ENCODE peak calls at places on chromosome 19, in ten cellular contexts. D is stimulated activated CD4-positive, alpha-beta T cell treated with anti-CD3 and anti-CD28 coated beads, Interleukin-1b, Interleukin-23, amount 100 ng/mL, for 4 hours; P is hepatocyte; I is glutamatergic neuron; M is NCI-H1694 treated with DMSO at 0.1 percent for 48 hours; Y is CD4-positive, alpha-beta memory T cell; W is GOT3; S is EH; O is NCI-H226; G is suprapubic skin. J is an unnamed sample.

GRCh38 chr19:35712910-35713845 is 4.6 kb upstream of the KMT2B start:
- DNase-seq in I (no peak), O (no peak), D (no peak), Y (peak; percentile 57), S (no peak), W (no peak), M (no peak), G (no peak), P (peak; percentile 2), J (no peak)

GRCh38 chr19:17862711-17863519 is 3.2 kb downstream of the RPL18A start:
- DNase-seq in Y (no peak), S (no peak), I (no peak), P (no peak), G (no peak), D (no peak), M (no peak), O (no peak), W (no peak), J (no peak)

GRCh38 chr19:41263042-41263849 is 926 bp upstream of the HNRNPUL1 start:
- DNase-seq in O (peak; percentile 55), P (peak; percentile 80), M (peak; percentile 90), Y (peak; percentile 97), S (peak; percentile 62), I (peak; percentile 66), D (peak; percentile 40), G (peak; percentile 86), W (no peak), J (peak; percentile 73)

GRCh38 chr19:38726761-38727301 is 17.4 kb downstream of the CAPN12 start:
- DNase-seq in Y (no peak), P (no peak), S (no peak), M (no peak), G (no peak), O (no peak), I (no peak), D (no peak), W (no peak), J (no peak)

GRCh38 chr19:38229585-38230073 is 5.6 kb upstream of the DPF1 start:
- DNase-seq in P (peak; percentile 88), D (peak; percentile 35), Y (peak; percentile 59), I (peak; percentile 76), M (peak; percentile 94), S (peak; percentile 92), G (no peak), W (no peak), O (peak; percentile 76), J (peak; percentile 70)

GRCh38 chr19:30073152-30074000 is 131.3 kb downstream of the URI1 start:
- DNase-seq in D (no peak), W (no peak), M (no peak), G (peak; percentile 40), O (no peak), I (peak; percentile 8), S (no peak), Y (no peak), P (no peak), J (no peak)

GRCh38 chr19:743168-743687 is 7.7 kb upstream of the MISP start:
- DNase-seq in G (no peak), M (no peak), O (no peak), P (peak; percentile 68), I (no peak), D (no peak), W (no peak), Y (no peak), S (no peak), J (no peak)

GRCh38 chr19:49042177-49042576 is 1.5 kb upstream of the CGB5 start:
- DNase-seq in I (no peak), S (peak; percentile 48), M (no peak), O (no peak), D (no peak), W (no peak), P (peak; percentile 14), G (no peak), Y (no peak), J (no peak)

GRCh38 chr19:3649888-3650287 is 23.3 kb upstream of the CACTIN start:
- DNase-seq in I (no peak), W (no peak), Y (no peak), G (no peak), M (no peak), P (no peak), O (no peak), S (no peak), D (no peak), J (no peak)

GRCh38 chr19:22545751-22546150 is 88.4 kb upstream of the ZNF492 start:
- DNase-seq in G (no peak), W (no peak), I (no peak), S (peak; percentile 4), P (no peak), O (no peak), Y (no peak), M (peak; percentile 4), D (no peak), J (no peak)

GRCh38 chr19:56538761-56539263 is at the start of gene ZFP28:
- DNase-seq in Y (no peak), S (no peak), M (peak; percentile 69), G (peak; percentile 84), I (peak; percentile 85), O (no peak), D (peak; percentile 56), W (no peak), P (no peak), J (no peak)

GRCh38 chr19:40371802-40372122 is 18.2 kb downstream of the HIPK4 start:
- DNase-seq in D (no peak), W (no peak), S (no peak), M (no peak), I (no peak), Y (no peak), G (no peak), O (no peak), P (no peak), J (no peak)

GRCh38 chr19:55486971-55487883 is 1.0 kb upstream of the SSC5D start:
- DNase-seq in D (peak; percentile 53), G (peak; percentile 81), I (peak; percentile 50), W (peak; percentile 64), M (no peak), S (peak; percentile 98), P (peak; percentile 84), O (peak; percentile 99), Y (no peak), J (peak; percentile 96)

GRCh38 chr19:1284979-1285736 is 515 bp upstream of the EFNA2 start:
- DNase-seq in M (no peak), W (no peak), S (no peak), O (no peak), I (peak; percentile 43), D (no peak), P (no peak), Y (no peak), G (peak; percentile 64), J (no peak)

GRCh38 chr19:52961981-52962380 is 700 bp downstream of the ZNF816 start:
- DNase-seq in W (no peak), G (no peak), O (no peak), Y (no peak), S (no peak), I (no peak), D (no peak), M (no peak), P (no peak), J (no peak)

GRCh38 chr19:45501730-45502014 is 3.4 kb downstream of the PPM1N start:
- DNase-seq in S (no peak), O (no peak), W (no peak), M (no peak), Y (no peak), G (no peak), I (no peak), D (no peak), P (no peak), J (no peak)

GRCh38 chr19:30924670-30925069 is 424.6 kb downstream of the TSHZ3 start:
- DNase-seq in I (no peak), G (no peak), W (no peak), Y (no peak), P (no peak), M (no peak), D (no peak), S (no peak), O (no peak), J (no peak)

GRCh38 chr19:39334444-39334976 is 1.3 kb downstream of the GMFG start:
- DNase-seq in S (no peak), I (no peak), P (no peak), M (no peak), O (no peak), W (no peak), D (no peak), G (no peak), Y (no peak), J (no peak)

GRCh38 chr19:40309666-40310065 is 24.5 kb upstream of the AKT2 start:
- DNase-seq in W (no peak), S (no peak), Y (no peak), P (no peak), D (no peak), I (no peak), M (no peak), O (no peak), G (no peak), J (no peak)

GRCh38 chr19:6694147-6694815 is 24.3 kb upstream of the TNFSF14 start:
- DNase-seq in P (no peak), O (no peak), D (no peak), M (no peak), I (no peak), S (no peak), Y (no peak), W (no peak), G (no peak), J (no peak)

GRCh38 chr19:11018179-11018578 is 57.3 kb downstream of the SMARCA4 start:
- DNase-seq in G (no peak), D (no peak), M (no peak), I (no peak), Y (no peak), O (no peak), S (no peak), W (no peak), P (peak; percentile 87), J (peak; percentile 11)

GRCh38 chr19:31355330-31356289 is 6.4 kb upstream of the TSHZ3 start:
- DNase-seq in G (no peak), P (no peak), S (no peak), D (no peak), O (no peak), Y (no peak), M (no peak), I (no peak), W (no peak), J (no peak)

GRCh38 chr19:10142701-10143375 is 23.1 kb upstream of the EIF3G start:
- DNase-seq in O (no peak), I (no peak), G (no peak), P (no peak), M (no peak), S (no peak), D (peak; percentile 15), W (no peak), Y (peak; percentile 82), J (no peak)

GRCh38 chr19:46863818-46864629 is 3.2 kb downstream of the ARHGAP35 start:
- DNase-seq in P (no peak), Y (no peak), G (peak; percentile 52), S (peak; percentile 88), W (no peak), O (peak; percentile 98), D (no peak), I (no peak), M (peak; percentile 4), J (no peak)

GRCh38 chr19:38703509-38703908 is 40.8 kb downstream of the CAPN12 start:
- DNase-seq in O (no peak), I (no peak), P (no peak), G (no peak), D (no peak), W (no peak), M (no peak), Y (no peak), S (no peak), J (no peak)

GRCh38 chr19:1161716-1162115 is 12.4 kb downstream of the SBNO2 start:
- DNase-seq in I (no peak), W (no peak), S (no peak), P (no peak), D (no peak), O (peak; percentile 80), M (no peak), G (peak; percentile 67), Y (no peak), J (no peak)